ENCODE peak calls at places on chromosomes 7 and 10, in nine cellular contexts. One of them, this sample, is unnamed.

GRCh38 chr7:43764807-43765491 is 6.5 kb downstream of the BLVRA start:
- DNase-seq in NCI-H1417: no peak
- DNase-seq in right cardiac atrium: no peak
- DNase-seq in T follicular helper cell: no peak
- DNase-seq in right atrium auricular region: no peak
- DNase-seq in progenitor cell of endocrine pancreas: no peak
- DNase-seq in occipital lobe: no peak
- DNase-seq in amniotic epithelial cell: peak; percentile 80
- DNase-seq in small intestine: no peak
- DNase-seq in this sample: no peak

GRCh38 chr10:117003336-117003735 is 1.7 kb downstream of the SHTN1 start:
- DNase-seq in amniotic epithelial cell: no peak
- DNase-seq in small intestine: no peak
- DNase-seq in right cardiac atrium: no peak
- DNase-seq in T follicular helper cell: no peak
- DNase-seq in NCI-H1417: no peak
- DNase-seq in progenitor cell of endocrine pancreas: no peak
- DNase-seq in right atrium auricular region: no peak
- DNase-seq in occipital lobe: no peak
- DNase-seq in this sample: no peak

GRCh38 chr7:77954773-77955562 is 156.4 kb downstream of the PHTF2 start:
- DNase-seq in progenitor cell of endocrine pancreas: no peak
- DNase-seq in small intestine: peak; percentile 72
- DNase-seq in right cardiac atrium: no peak
- DNase-seq in right atrium auricular region: no peak
- DNase-seq in NCI-H1417: peak; percentile 14
- DNase-seq in T follicular helper cell: no peak
- DNase-seq in amniotic epithelial cell: peak; percentile 32
- DNase-seq in occipital lobe: no peak
- DNase-seq in this sample: no peak

GRCh38 chr10:117007080-117007479 is 2.1 kb upstream of the SHTN1 start:
- DNase-seq in right atrium auricular region: no peak
- DNase-seq in NCI-H1417: no peak
- DNase-seq in occipital lobe: no peak
- DNase-seq in right cardiac atrium: no peak
- DNase-seq in T follicular helper cell: no peak
- DNase-seq in progenitor cell of endocrine pancreas: no peak
- DNase-seq in small intestine: no peak
- DNase-seq in amniotic epithelial cell: peak; percentile 71
- DNase-seq in this sample: no peak

GRCh38 chr10:71217266-71218045 is 5.1 kb downstream of the UNC5B start:
- DNase-seq in occipital lobe: peak; percentile 65
- DNase-seq in NCI-H1417: peak; percentile 26
- DNase-seq in amniotic epithelial cell: no peak
- DNase-seq in T follicular helper cell: no peak
- DNase-seq in right atrium auricular region: peak; percentile 58
- DNase-seq in progenitor cell of endocrine pancreas: no peak
- DNase-seq in right cardiac atrium: peak; percentile 79
- DNase-seq in small intestine: no peak
- DNase-seq in this sample: no peak

GRCh38 chr7:49775065-49775948 is 1.9 kb downstream of the VWC2 start:
- DNase-seq in right atrium auricular region: no peak
- DNase-seq in T follicular helper cell: no peak
- DNase-seq in NCI-H1417: no peak
- DNase-seq in right cardiac atrium: peak; percentile 71
- DNase-seq in progenitor cell of endocrine pancreas: peak; percentile 27
- DNase-seq in occipital lobe: peak; percentile 45
- DNase-seq in amniotic epithelial cell: no peak
- DNase-seq in small intestine: no peak
- DNase-seq in this sample: no peak

GRCh38 chr7:24702674-24703235 is 54.5 kb downstream of the GSDME start:
- DNase-seq in occipital lobe: peak; percentile 36
- DNase-seq in NCI-H1417: no peak
- DNase-seq in T follicular helper cell: no peak
- DNase-seq in right cardiac atrium: no peak
- DNase-seq in right atrium auricular region: no peak
- DNase-seq in amniotic epithelial cell: peak; percentile 55
- DNase-seq in small intestine: no peak
- DNase-seq in progenitor cell of endocrine pancreas: no peak
- DNase-seq in this sample: no peak

GRCh38 chr7:2601065-2601464 is 30.7 kb upstream of the TTYH3 start:
- DNase-seq in right cardiac atrium: peak; percentile 19
- DNase-seq in T follicular helper cell: no peak
- DNase-seq in progenitor cell of endocrine pancreas: no peak
- DNase-seq in right atrium auricular region: no peak
- DNase-seq in occipital lobe: no peak
- DNase-seq in small intestine: peak; percentile 41
- DNase-seq in NCI-H1417: no peak
- DNase-seq in amniotic epithelial cell: no peak
- DNase-seq in this sample: no peak

GRCh38 chr7:69699949-69700715 is 101.9 kb downstream of the AUTS2 start:
- DNase-seq in NCI-H1417: no peak
- DNase-seq in T follicular helper cell: no peak
- DNase-seq in small intestine: no peak
- DNase-seq in right atrium auricular region: no peak
- DNase-seq in occipital lobe: no peak
- DNase-seq in amniotic epithelial cell: no peak
- DNase-seq in progenitor cell of endocrine pancreas: no peak
- DNase-seq in right cardiac atrium: no peak
- DNase-seq in this sample: no peak

GRCh38 chr7:30921540-30921930 is 9.9 kb downstream of the AQP1 start:
- DNase-seq in T follicular helper cell: no peak
- DNase-seq in occipital lobe: no peak
- DNase-seq in amniotic epithelial cell: no peak
- DNase-seq in right cardiac atrium: peak; percentile 28
- DNase-seq in right atrium auricular region: no peak
- DNase-seq in small intestine: no peak
- DNase-seq in progenitor cell of endocrine pancreas: no peak
- DNase-seq in NCI-H1417: no peak
- DNase-seq in this sample: no peak

GRCh38 chr7:140446467-140446866 is 32.8 kb downstream of the MKRN1 start:
- DNase-seq in T follicular helper cell: no peak
- DNase-seq in occipital lobe: no peak
- DNase-seq in amniotic epithelial cell: no peak
- DNase-seq in right atrium auricular region: no peak
- DNase-seq in small intestine: no peak
- DNase-seq in progenitor cell of endocrine pancreas: no peak
- DNase-seq in right cardiac atrium: no peak
- DNase-seq in NCI-H1417: no peak
- DNase-seq in this sample: no peak

GRCh38 chr10:22925088-22925487 is 2.8 kb upstream of the ARMC3 start:
- DNase-seq in small intestine: no peak
- DNase-seq in right atrium auricular region: no peak
- DNase-seq in occipital lobe: no peak
- DNase-seq in right cardiac atrium: no peak
- DNase-seq in progenitor cell of endocrine pancreas: no peak
- DNase-seq in NCI-H1417: no peak
- DNase-seq in T follicular helper cell: no peak
- DNase-seq in amniotic epithelial cell: no peak
- DNase-seq in this sample: no peak

GRCh38 chr10:81135851-81136250 is 598.1 kb downstream of the SH2D4B start:
- DNase-seq in occipital lobe: no peak
- DNase-seq in NCI-H1417: no peak
- DNase-seq in small intestine: no peak
- DNase-seq in right cardiac atrium: no peak
- DNase-seq in progenitor cell of endocrine pancreas: no peak
- DNase-seq in T follicular helper cell: no peak
- DNase-seq in amniotic epithelial cell: no peak
- DNase-seq in right atrium auricular region: no peak
- DNase-seq in this sample: no peak

GRCh38 chr10:1572519-1573333 is 164.6 kb downstream of the ADARB2 start:
- DNase-seq in right cardiac atrium: no peak
- DNase-seq in progenitor cell of endocrine pancreas: no peak
- DNase-seq in NCI-H1417: no peak
- DNase-seq in occipital lobe: no peak
- DNase-seq in amniotic epithelial cell: no peak
- DNase-seq in T follicular helper cell: no peak
- DNase-seq in right atrium auricular region: no peak
- DNase-seq in small intestine: no peak
- DNase-seq in this sample: no peak

GRCh38 chr7:36005876-36006275 is 147.2 kb upstream of the EEPD1 start:
- DNase-seq in right atrium auricular region: no peak
- DNase-seq in amniotic epithelial cell: peak; percentile 73
- DNase-seq in progenitor cell of endocrine pancreas: no peak
- DNase-seq in T follicular helper cell: no peak
- DNase-seq in small intestine: no peak
- DNase-seq in occipital lobe: no peak
- DNase-seq in right cardiac atrium: no peak
- DNase-seq in NCI-H1417: no peak
- DNase-seq in this sample: no peak

GRCh38 chr7:78226059-78226658 is 427.6 kb downstream of the PHTF2 start:
- DNase-seq in NCI-H1417: peak; percentile 47
- DNase-seq in T follicular helper cell: no peak
- DNase-seq in occipital lobe: peak; percentile 3
- DNase-seq in right atrium auricular region: no peak
- DNase-seq in small intestine: peak; percentile 33
- DNase-seq in amniotic epithelial cell: peak; percentile 8
- DNase-seq in progenitor cell of endocrine pancreas: no peak
- DNase-seq in right cardiac atrium: peak; percentile 56
- DNase-seq in this sample: peak; percentile 8

GRCh38 chr10:77428776-77429395 is 208.7 kb downstream of the KCNMA1 start:
- DNase-seq in right atrium auricular region: peak; percentile 64
- DNase-seq in occipital lobe: no peak
- DNase-seq in progenitor cell of endocrine pancreas: peak; percentile 21
- DNase-seq in NCI-H1417: no peak
- DNase-seq in amniotic epithelial cell: peak; percentile 92
- DNase-seq in small intestine: peak; percentile 22
- DNase-seq in right cardiac atrium: peak; percentile 73
- DNase-seq in T follicular helper cell: no peak
- DNase-seq in this sample: no peak

GRCh38 chr7:3027005-3027404 is 16.7 kb downstream of the CARD11 start:
- DNase-seq in small intestine: no peak
- DNase-seq in right cardiac atrium: no peak
- DNase-seq in progenitor cell of endocrine pancreas: no peak
- DNase-seq in right atrium auricular region: no peak
- DNase-seq in occipital lobe: no peak
- DNase-seq in NCI-H1417: no peak
- DNase-seq in amniotic epithelial cell: no peak
- DNase-seq in T follicular helper cell: no peak
- DNase-seq in this sample: no peak

This sample was measured in HL-60.